ENCODE peak calls at places on chromosomes 5 and 9, in five cellular contexts. B is A549, R is sigmoid colon, E is ovary, Z is tibial nerve. C is an unnamed sample.
A peak's percentile ranks its signal among the peaks of the same experiment; 100 is the strongest.

GRCh38 chr5:115480245-115480644 is 64.3 kb downstream of the FEM1C start:
- DNase-seq in B (no peak), R (no peak), E (no peak), Z (no peak), C (no peak)

GRCh38 chr9:96048116-96048953 is 172.8 kb downstream of the ERCC6L2 start:
- DNase-seq in B (no peak), R (no peak), E (no peak), Z (no peak), C (no peak)

GRCh38 chr9:136953771-136954269 is 1.7 kb downstream of the LCN12 start:
- DNase-seq in B (no peak), R (no peak), E (no peak), Z (no peak), C (no peak)

GRCh38 chr5:155546075-155546474 is 532.5 kb downstream of the KIF4B start:
- DNase-seq in B (no peak), R (no peak), E (no peak), Z (no peak), C (no peak)

GRCh38 chr9:126763130-126763764 is 41.6 kb upstream of the ZBTB43 start:
- DNase-seq in B (peak; percentile 77), R (no peak), E (no peak), Z (no peak), C (no peak)

GRCh38 chr9:3880851-3881250 is 355.1 kb upstream of the RFX3 start:
- DNase-seq in B (peak; percentile 17), R (no peak), E (no peak), Z (no peak), C (no peak)

GRCh38 chr5:149940077-149940574 is 4.5 kb downstream of the PDE6A start:
- DNase-seq in B (no peak), R (no peak), E (no peak), Z (no peak), C (no peak)

GRCh38 chr9:70031141-70031545 is 12.5 kb upstream of the MAMDC2 start:
- DNase-seq in B (no peak), R (no peak), E (no peak), Z (no peak), C (no peak)

GRCh38 chr9:15142903-15143534 is 164.0 kb downstream of the TTC39B start:
- DNase-seq in B (peak; percentile 66), R (no peak), E (no peak), Z (no peak), C (no peak)

GRCh38 chr5:164048527-164048926 is 543.1 kb downstream of the MAT2B start:
- DNase-seq in B (no peak), R (no peak), E (no peak), Z (no peak), C (no peak)

GRCh38 chr5:32507738-32508434 is 63.3 kb upstream of the ZFR start:
- DNase-seq in B (no peak), R (peak; percentile 70), E (no peak), Z (no peak), C (no peak)

GRCh38 chr9:99465231-99465891 is 243.3 kb downstream of the SEC61B start:
- DNase-seq in B (no peak), R (no peak), E (no peak), Z (no peak), C (no peak)

GRCh38 chr5:39526914-39527477 is 102.2 kb upstream of the DAB2 start:
- DNase-seq in B (no peak), R (no peak), E (no peak), Z (no peak), C (no peak)

GRCh38 chr9:84404095-84404686 is 63.6 kb upstream of the SLC28A3 start:
- DNase-seq in B (peak; percentile 11), R (no peak), E (no peak), Z (no peak), C (no peak)

GRCh38 chr5:172585114-172585513 is 55.9 kb upstream of the NEURL1B start:
- DNase-seq in B (no peak), R (no peak), E (no peak), Z (no peak), C (no peak)

GRCh38 chr9:85332487-85332886 is 409.3 kb downstream of the AGTPBP1 start:
- DNase-seq in B (peak; percentile 29), R (no peak), E (no peak), Z (no peak), C (no peak)

GRCh38 chr5:87499478-87500410 is 87.0 kb upstream of the CCNH start:
- DNase-seq in B (no peak), R (no peak), E (no peak), Z (no peak), C (no peak)

GRCh38 chr9:69085523-69086283 is 50.2 kb downstream of the FXN start:
- DNase-seq in B (no peak), R (no peak), E (no peak), Z (no peak), C (no peak)

GRCh38 chr9:84002344-84002743 is 21.7 kb downstream of the RMI1 start:
- DNase-seq in B (no peak), R (no peak), E (no peak), Z (no peak), C (no peak)

GRCh38 chr9:17532461-17532860 is 46.4 kb upstream of the SH3GL2 start:
- DNase-seq in B (no peak), R (no peak), E (no peak), Z (no peak), C (no peak)

GRCh38 chr9:72753261-72753893 is 199.5 kb downstream of the ALDH1A1 start:
- DNase-seq in B (peak; percentile 56), R (no peak), E (no peak), Z (no peak), C (no peak)

GRCh38 chr5:157327771-157328170 is 61.8 kb downstream of the CYFIP2 start:
- DNase-seq in B (no peak), R (no peak), E (no peak), Z (no peak), C (no peak)

GRCh38 chr5:353599-354580 is 32.4 kb downstream of the AHRR start:
- DNase-seq in B (no peak), R (no peak), E (no peak), Z (no peak), C (no peak)

GRCh38 chr5:176742246-176743105 is 67.9 kb upstream of the UNC5A start:
- DNase-seq in B (no peak), R (no peak), E (no peak), Z (no peak), C (no peak)

GRCh38 chr9:130167927-130168326 is 4.3 kb upstream of the NCS1 start:
- DNase-seq in B (no peak), R (no peak), E (no peak), Z (no peak), C (no peak)

GRCh38 chr9:11374961-11375360 is 762.2 kb upstream of the PTPRD start:
- DNase-seq in B (no peak), R (no peak), E (no peak), Z (no peak), C (no peak)

GRCh38 chr5:43042626-43043399 is 2.7 kb upstream of the ANXA2R start:
- DNase-seq in B (peak; percentile 85), R (peak; percentile 85), E (peak; percentile 73), Z (peak; percentile 55), C (peak; percentile 69)

GRCh38 chr5:99331061-99331460 is 402.3 kb upstream of the CHD1 start:
- DNase-seq in B (no peak), R (no peak), E (no peak), Z (no peak), C (no peak)

GRCh38 chr9:75239176-75239575 is 150.9 kb downstream of the OSTF1 start:
- DNase-seq in B (peak; percentile 35), R (no peak), E (no peak), Z (no peak), C (no peak)

GRCh38 chr5:142115937-142116614 is 7.5 kb downstream of the NDFIP1 start:
- DNase-seq in B (no peak), R (no peak), E (no peak), Z (no peak), C (no peak)

GRCh38 chr5:674630-675011 is 18.5 kb downstream of the TPPP start:
- DNase-seq in B (no peak), R (peak; percentile 57), E (no peak), Z (no peak), C (no peak)

GRCh38 chr5:64331597-64332277 is 166.1 kb downstream of the RNF180 start:
- DNase-seq in B (no peak), R (peak; percentile 56), E (no peak), Z (no peak), C (no peak)
- TF ChIP-seq EP300 in B (no peak), R (no peak), E (no peak), Z (no peak), C (no peak)

GRCh38 chr9:134413890-134414731 is 87.9 kb downstream of the RXRA start:
- DNase-seq in B (peak; percentile 77), R (peak; percentile 96), E (peak; percentile 66), Z (no peak), C (peak; percentile 52)

GRCh38 chr9:134415026-134415425 is 88.8 kb downstream of the RXRA start:
- DNase-seq in B (no peak), R (no peak), E (no peak), Z (no peak), C (no peak)

GRCh38 chr9:134418986-134419683 is 92.9 kb downstream of the RXRA start:
- DNase-seq in B (no peak), R (no peak), E (peak; percentile 49), Z (no peak), C (no peak)

GRCh38 chr9:134418354-134418753 is 92.1 kb downstream of the RXRA start:
- DNase-seq in B (no peak), R (no peak), E (peak; percentile 57), Z (no peak), C (no peak)

DNA sequence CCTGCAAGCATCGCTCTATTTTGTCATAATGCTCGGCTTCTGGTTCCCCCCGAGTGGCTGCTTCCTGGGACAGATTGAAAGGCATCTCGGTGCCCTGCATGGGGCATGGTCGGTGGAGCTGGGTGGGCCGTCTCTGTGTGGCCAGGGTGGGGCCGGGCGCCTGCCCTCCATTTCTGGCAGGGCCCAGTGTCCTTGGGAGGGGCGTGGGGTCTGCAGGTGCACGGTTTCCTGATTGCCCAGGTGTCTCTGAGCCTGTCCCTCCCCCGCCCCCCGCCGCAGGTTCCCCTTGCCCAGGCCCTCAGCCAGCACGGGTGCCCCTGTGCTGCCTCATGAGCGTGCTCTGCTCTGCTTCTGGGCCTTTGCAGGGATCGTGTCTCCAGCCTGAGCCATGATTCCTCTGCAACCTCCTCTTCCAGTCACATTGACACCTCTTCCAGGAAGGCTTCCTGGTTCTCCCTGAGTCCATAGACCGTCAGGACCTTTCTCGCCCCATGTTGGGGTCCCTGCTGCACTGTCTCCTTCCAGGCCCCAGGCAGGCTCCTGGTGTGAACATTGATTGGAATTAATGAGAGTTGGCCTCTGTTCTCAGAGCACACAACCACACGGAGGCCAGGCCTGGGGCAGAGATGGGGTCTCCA is 90.2 kb downstream of the RXRA start:
- DNase-seq in B (no peak), R (no peak), E (no peak), Z (no peak), C (no peak)
- H3K4me1 ChIP-seq in B (peaks cover 45% of the 10 kb centered on the region), R (peaks cover 56% of the 10 kb centered on the region), E (peaks cover 22% of the 10 kb centered on the region), Z (peaks cover 35% of the 10 kb centered on the region), C (peaks cover 25% of the 10 kb centered on the region)

DNA sequence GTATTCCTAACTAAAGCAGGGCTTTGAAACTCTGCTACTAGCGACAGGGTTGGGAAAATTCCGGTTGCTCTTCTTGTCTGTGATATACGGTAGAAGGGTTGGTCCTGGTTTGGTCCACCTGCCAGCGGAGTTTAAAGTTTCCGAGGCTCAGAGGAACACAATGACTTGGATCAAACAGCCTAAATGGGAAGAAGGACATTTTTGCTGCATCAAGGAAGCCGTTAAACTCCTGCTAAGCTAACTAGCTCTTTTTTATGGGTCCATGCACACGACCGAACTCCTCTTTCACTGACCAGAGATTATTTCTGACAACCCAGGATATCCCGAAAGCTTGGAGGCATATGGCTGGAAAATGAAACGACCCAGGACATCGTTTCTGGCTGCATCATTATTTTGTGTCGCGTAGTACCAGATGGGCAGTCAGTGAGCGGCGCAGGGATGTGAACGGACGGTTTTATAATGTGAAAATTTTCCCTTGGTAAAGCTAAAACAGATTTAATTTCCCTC is at the start of gene LURAP1L:
- DNase-seq in B (peak; percentile 86), R (peak; percentile 88), E (peak; percentile 26), Z (no peak), C (peak; percentile 67)
- TF ChIP-seq POLR2A in B (no peak), R (peak; percentile 67), E (no peak), Z (peak; percentile 53), C (peak; percentile 77)

GRCh38 chr9:111631071-111631971 is at the start of gene DNAJC25:
- DNase-seq in B (peak; percentile 99), R (peak; percentile 98), E (peak; percentile 96), Z (peak; percentile 87), C (peak; percentile 97)
- TF ChIP-seq EP300 in B (no peak), R (no peak), E (no peak), Z (peak; percentile 95), C (no peak)